ENCODE peak calls at places on chromosomes 13 and 19, in seven cellular contexts. B is testis, Q is AG04450, L is cardiac muscle cell, F is fibroblast of lung, X is BE2C, I is right lobe of liver. H is an unnamed sample. For H3K27me3, the result is how much of the 10 kb centered on the place peaks cover.

GRCh38 chr19:43934055-43934984 is 762 bp downstream of the ZNF45 start:
- DNase-seq in B (no peak), Q (no peak), L (peak), F (no peak), X (no peak), I (no peak), H (no peak)

GRCh38 chr19:33193864-33194362 is at the start of gene LRP3:
- DNase-seq in B (peak), Q (no peak), L (peak), F (peak), X (peak), I (no peak), H (no peak)

GRCh38 chr19:16160943-16161560 is 12.3 kb downstream of the CIB3 start:
- DNase-seq in B (no peak), Q (peak), L (peak), F (peak), X (no peak), I (no peak), H (no peak)

GRCh38 chr13:30158774-30159445 is 148.4 kb downstream of the KATNAL1 start:
- DNase-seq in B (peak), Q (peak), L (peak), F (peak), X (no peak), I (no peak), H (no peak)

GRCh38 chr19:50795665-50796073 is 5.5 kb downstream of the ACP4 start:
- DNase-seq in B (no peak), Q (no peak), L (no peak), F (no peak), X (no peak), I (no peak), H (peak)

GRCh38 chr13:113650731-113651148 is 7.3 kb downstream of the ATP4B start:
- DNase-seq in B (no peak), Q (no peak), L (no peak), F (no peak), X (peak), I (peak), H (no peak)

GRCh38 chr13:41645313-41645712 is 188.0 kb downstream of the RGCC start:
- DNase-seq in B (peak), Q (peak), L (peak), F (peak), X (no peak), I (no peak), H (no peak)

GRCh38 chr19:46390866-46391265 is 22.5 kb downstream of the CCDC8 start:
- DNase-seq in B (no peak), Q (no peak), L (no peak), F (no peak), X (no peak), I (peak), H (no peak)

GRCh38 chr13:100341327-100341726 is 247.3 kb downstream of the GGACT start:
- DNase-seq in B (no peak), Q (no peak), L (no peak), F (no peak), X (no peak), I (no peak), H (no peak)

GRCh38 chr13:38944219-38944618 is 46.4 kb downstream of the STOML3 start:
- DNase-seq in B (no peak), Q (no peak), L (no peak), F (no peak), X (no peak), I (no peak), H (no peak)

DNA sequence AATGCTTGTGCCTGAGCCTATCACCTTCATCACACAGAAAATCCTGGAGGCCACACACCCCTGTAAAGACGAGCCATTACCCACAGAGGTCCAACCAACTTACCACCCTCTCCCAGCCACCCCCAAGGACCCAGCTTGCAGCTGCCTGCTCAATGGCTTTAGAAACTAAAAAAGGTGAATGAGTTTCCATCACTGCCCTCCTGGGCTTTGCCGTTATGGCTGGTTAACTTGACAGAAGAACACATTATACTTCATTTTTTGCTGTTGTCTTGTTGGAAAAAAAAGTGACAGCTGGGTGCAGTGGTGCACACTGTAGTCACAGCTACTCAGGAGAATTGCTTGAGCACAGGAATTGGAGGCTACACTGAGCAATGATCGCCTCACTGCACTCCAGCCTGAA is 17.4 kb upstream of the FEM1A start:
- DNase-seq in B (no peak), Q (no peak), L (no peak), F (no peak), X (no peak), I (no peak), H (no peak)
- H3K27me3 ChIP-seq in B (under half), Q (under half), L (under half), F (under half), X (under half), I (under half), H (under half)

DNA sequence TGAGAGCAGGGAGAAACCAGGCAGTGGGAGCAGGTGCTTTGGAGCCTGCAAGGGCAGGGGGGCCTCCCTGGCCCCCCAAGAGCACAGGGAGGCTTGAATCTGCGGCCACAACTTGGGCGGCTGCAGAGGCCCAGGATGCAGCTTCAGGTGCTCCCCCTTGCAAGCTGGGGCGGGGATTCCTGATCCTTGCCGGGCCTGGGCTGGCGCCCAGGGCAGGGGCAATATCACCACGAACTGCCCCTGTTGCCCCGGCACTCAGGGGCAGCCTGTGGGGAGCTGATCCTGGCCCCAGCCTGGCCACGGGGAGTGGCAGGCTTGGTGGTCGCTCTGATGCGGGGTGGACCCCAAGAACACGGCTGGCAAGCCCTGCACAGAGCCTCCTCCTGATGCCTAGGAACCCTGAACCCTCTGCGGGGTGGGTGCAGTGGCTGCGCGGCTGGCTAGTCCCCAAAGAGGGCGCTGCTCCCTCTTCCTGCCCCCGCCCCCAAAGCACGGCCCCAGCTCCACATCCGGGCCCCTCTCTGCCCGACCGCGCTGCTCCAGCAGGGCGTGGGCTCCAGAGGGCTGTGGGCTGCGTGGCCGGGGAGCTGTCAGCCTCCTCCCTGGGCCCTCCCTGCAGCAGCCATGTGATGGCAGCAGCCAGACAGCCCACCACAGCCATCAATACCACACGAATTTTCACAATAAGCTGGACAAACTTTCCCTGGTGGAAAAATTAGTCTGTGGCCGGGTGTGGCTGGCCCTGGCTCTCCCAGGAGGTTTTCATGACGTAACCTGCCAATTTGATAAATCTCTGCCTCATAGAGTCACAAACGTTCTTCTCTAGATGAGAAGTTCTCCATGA is 21.0 kb downstream of the TNFSF9 start:
- DNase-seq in B (peak), Q (no peak), L (peak), F (no peak), X (peak), I (no peak), H (peak)
- TF ChIP-seq CTCF in B (no peak), Q (no peak), L (peak), F (no peak), X (no peak), I (no peak), H (peak)

GRCh38 chr13:48221301-48222190 is 11.5 kb upstream of the ITM2B start:
- DNase-seq in B (peak), Q (no peak), L (no peak), F (no peak), X (no peak), I (no peak), H (no peak)
- H3K27me3 ChIP-seq in B (under half), Q (under half), L (under half), F (under half), X (under half), I (under half), H (under half)

DNA sequence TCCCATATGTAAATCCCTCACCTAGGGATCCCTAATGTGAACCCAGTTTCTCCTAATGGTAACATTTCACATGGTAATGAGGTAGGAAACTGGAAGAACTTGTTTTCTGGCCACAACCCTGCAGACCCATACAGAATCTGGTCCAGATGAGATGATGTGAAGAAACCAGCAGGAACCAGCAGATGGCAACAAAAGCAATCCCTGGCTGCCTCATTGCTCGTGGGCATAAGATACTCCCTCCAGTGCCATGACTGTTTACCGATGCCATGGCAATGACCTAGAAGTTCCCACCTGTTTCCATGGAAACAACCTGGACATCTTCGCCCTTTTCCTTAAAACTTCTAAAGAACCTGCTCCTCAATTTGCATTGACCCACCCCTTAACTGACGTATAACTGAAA is 1.4 kb upstream of the CD209 start:
- DNase-seq in B (peak), Q (no peak), L (peak), F (no peak), X (no peak), I (no peak), H (no peak)
- TF ChIP-seq CTCF in B (no peak), Q (peak), L (no peak), F (no peak), X (no peak), I (no peak), H (peak)